ENCODE peak calls at places on chromosome 5, in six cellular contexts. P is CD4-positive, CD25-positive, alpha-beta regulatory T cell; I is stimulated activated CD8-positive, alpha-beta memory T cell treated with anti-CD3 and anti-CD28 coated beads, Interleukin-15, amount 100 ng/mL, for 4 hours; G is neural progenitor cell; Z is dorsolateral prefrontal cortex; R is activated T-helper 9 cell treated with anti-CD3 and anti-CD28 coated beads, Interleukin-2, amount 50 U/mL, for 16 hours. D is an unnamed sample.

GRCh38 chr5:126920291-126920690 is 110.1 kb downstream of the MARCHF3 start:
- DNase-seq in P (no peak), I (no peak), G (no peak), Z (no peak), R (no peak), D (peak)

GRCh38 chr5:60700347-60700815 is 415 bp upstream of the DEPDC1B start:
- DNase-seq in P (no peak), I (no peak), G (no peak), Z (no peak), R (no peak), D (no peak)

GRCh38 chr5:178477224-178478201 is 112.7 kb downstream of the COL23A1 start:
- DNase-seq in P (no peak), I (no peak), G (no peak), Z (no peak), R (no peak), D (no peak)

GRCh38 chr5:119328753-119329602 is 26.8 kb upstream of the TNFAIP8 start:
- DNase-seq in P (peak), I (no peak), G (no peak), Z (no peak), R (peak), D (peak)

GRCh38 chr5:84961193-84961592 is 576.5 kb upstream of the EDIL3 start:
- DNase-seq in P (no peak), I (no peak), G (no peak), Z (no peak), R (no peak), D (no peak)

GRCh38 chr5:124440471-124440870 is 306.0 kb downstream of the ZNF608 start:
- DNase-seq in P (no peak), I (no peak), G (no peak), Z (no peak), R (no peak), D (no peak)

GRCh38 chr5:154673506-154673905 is 81.7 kb upstream of the LARP1 start:
- DNase-seq in P (no peak), I (no peak), G (no peak), Z (no peak), R (no peak), D (no peak)

GRCh38 chr5:107124376-107124775 is 546.4 kb downstream of the EFNA5 start:
- DNase-seq in P (no peak), I (no peak), G (no peak), Z (no peak), R (no peak), D (no peak)

GRCh38 chr5:149799119-149799623 is 69.1 kb downstream of the PPARGC1B start:
- DNase-seq in P (no peak), I (no peak), G (no peak), Z (no peak), R (no peak), D (peak)

GRCh38 chr5:89582768-89583339 is 699.9 kb upstream of the MEF2C start:
- DNase-seq in P (no peak), I (no peak), G (no peak), Z (no peak), R (no peak), D (peak)

GRCh38 chr5:109078448-109078847 is 330.8 kb downstream of the FER start:
- DNase-seq in P (no peak), I (no peak), G (no peak), Z (no peak), R (no peak), D (no peak)

GRCh38 chr5:77632526-77633268 is 5.8 kb downstream of the OTP start:
- DNase-seq in P (no peak), I (no peak), G (peak), Z (no peak), R (no peak), D (no peak)

GRCh38 chr5:149636861-149637246 is 55.6 kb downstream of the ARHGEF37 start:
- DNase-seq in P (peak), I (no peak), G (peak), Z (peak), R (peak), D (peak)